ENCODE peak calls at places on chromosomes 4 and X, in four cellular contexts. E is H1, R is K562, M is A549. I is an unnamed sample.

GRCh38 chr4:78904143-78904542 is 35.1 kb downstream of the PAQR3 start:
- DNase-seq in E (no peak), R (no peak), M (no peak), I (no peak)

GRCh38 chr4:10140866-10141759 is 24.5 kb upstream of the WDR1 start:
- DNase-seq in E (no peak), R (peak; percentile 50), M (no peak), I (no peak)

GRCh38 chr4:128571747-128572146 is 237.8 kb upstream of the JADE1 start:
- DNase-seq in E (no peak), R (no peak), M (peak; percentile 94), I (no peak)

GRCh38 chrX:100098660-100099375 is 311.3 kb downstream of the PCDH19 start:
- DNase-seq in E (no peak), R (no peak), M (no peak), I (no peak)

GRCh38 chr4:47465008-47465407 is 1.5 kb upstream of the COMMD8 start:
- DNase-seq in E (no peak), R (no peak), M (no peak), I (peak; percentile 33)

GRCh38 chr4:186755550-186756519 is 32.2 kb upstream of the FAT1 start:
- DNase-seq in E (no peak), R (no peak), M (peak; percentile 24), I (no peak)

GRCh38 chr4:128810871-128811570 is 1.5 kb downstream of the JADE1 start:
- DNase-seq in E (peak; percentile 98), R (peak; percentile 82), M (peak; percentile 88), I (peak; percentile 88)

GRCh38 chr4:28558871-28559270 is 1698.2 kb downstream of the STIM2 start:
- DNase-seq in E (no peak), R (no peak), M (no peak), I (no peak)

GRCh38 chr4:51894246-51894645 is 51.3 kb downstream of the DCUN1D4 start:
- DNase-seq in E (no peak), R (no peak), M (peak; percentile 33), I (no peak)

GRCh38 chr4:3331511-3332394 is 38.9 kb downstream of the RGS12 start:
- DNase-seq in E (no peak), R (no peak), M (no peak), I (no peak)

GRCh38 chr4:64405761-64406160 is 3.5 kb downstream of the TECRL start:
- DNase-seq in E (no peak), R (no peak), M (no peak), I (no peak)

GRCh38 chr4:77706717-77707116 is 101.1 kb downstream of the CXCL13 start:
- DNase-seq in E (no peak), R (no peak), M (no peak), I (no peak)

GRCh38 chr4:26985836-26986235 is 125.2 kb downstream of the STIM2 start:
- DNase-seq in E (no peak), R (no peak), M (no peak), I (peak; percentile 52)

GRCh38 chrX:114181195-114181594 is 402.7 kb upstream of the HTR2C start:
- DNase-seq in E (no peak), R (no peak), M (no peak), I (no peak)

GRCh38 chr4:147407261-147408045 is 73.4 kb upstream of the EDNRA start:
- DNase-seq in E (peak; percentile 25), R (no peak), M (peak; percentile 7), I (peak; percentile 16)

GRCh38 chrX:40564447-40564846 is 16.3 kb upstream of the ATP6AP2 start:
- DNase-seq in E (no peak), R (no peak), M (no peak), I (no peak)
- TF ChIP-seq MAX in E (no peak), R (no peak), M (no peak), I (no peak)

DNA sequence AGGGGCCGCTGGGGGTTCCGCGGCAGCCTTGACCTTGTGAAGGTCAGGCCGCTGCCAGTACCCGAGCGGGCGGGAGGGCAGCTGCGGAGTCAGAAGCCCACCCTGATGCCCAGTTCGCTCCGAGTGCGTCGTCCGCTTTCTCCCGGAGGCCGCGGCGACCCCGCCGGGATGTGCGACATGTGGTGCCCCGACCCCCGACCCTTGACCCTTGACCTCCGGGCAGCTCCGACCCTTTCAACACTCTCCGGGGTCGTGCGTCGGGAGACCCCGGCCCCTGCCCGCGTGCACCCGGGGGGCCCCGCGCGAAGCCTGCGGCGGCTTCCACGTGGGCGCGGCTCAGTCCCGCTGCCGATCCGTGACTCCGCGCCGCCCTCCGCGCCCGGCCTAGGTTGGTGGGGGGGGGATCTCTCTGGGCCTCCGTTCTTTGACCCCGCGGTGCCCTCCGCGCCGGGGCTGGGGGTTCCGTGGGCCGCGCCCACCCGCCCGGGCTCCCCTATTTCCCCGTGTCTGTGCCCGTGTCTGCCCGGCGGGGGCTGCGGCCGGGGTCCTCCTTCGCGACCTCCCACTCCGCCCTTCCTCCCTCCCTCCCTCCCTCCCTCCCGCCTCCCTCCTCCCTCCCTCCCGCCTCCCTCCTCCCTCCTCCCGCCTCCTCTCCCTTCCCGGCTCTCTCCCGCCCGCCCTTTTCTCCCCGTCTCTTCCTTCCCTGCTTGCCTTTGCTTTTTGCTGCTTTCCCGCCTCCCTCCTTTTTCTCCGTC is 640 bp upstream of the SLC25A6 start:
- DNase-seq in E (no peak), R (peak; percentile 46), M (peak; percentile 83), I (peak; percentile 66)
- TF ChIP-seq POLR2A in E (peak; percentile 88), R (no peak), M (no peak), I (peak; percentile 51)

GRCh38 chr4:142940614-142941013 is 94.5 kb upstream of the INPP4B start:
- DNase-seq in E (no peak), R (no peak), M (no peak), I (no peak)
- TF ChIP-seq MAX in E (no peak), R (no peak), M (no peak), I (no peak)

GRCh38 chr4:89836031-89836777 is 757 bp downstream of the SNCA start:
- DNase-seq in E (no peak), R (peak; percentile 26), M (no peak), I (no peak)
- TF ChIP-seq POLR2A in E (no peak), R (no peak), M (no peak), I (no peak)

GRCh38 chr4:173171098-173171497 is 2.5 kb downstream of the GALNT7 start:
- DNase-seq in E (no peak), R (peak; percentile 56), M (peak; percentile 38), I (peak; percentile 61)
- TF ChIP-seq MAX in E (no peak), R (no peak), M (no peak), I (no peak)

GRCh38 chrX:49100704-49101628 is 21.3 kb upstream of the WDR45 start:
- DNase-seq in E (peak; percentile 78), R (peak; percentile 99), M (peak; percentile 97), I (peak; percentile 97)
- TF ChIP-seq POLR2A in E (no peak), R (peak; percentile 89), M (peak; percentile 84), I (peak; percentile 87)

GRCh38 chr4:118964891-118965411 is 76.3 kb downstream of the SYNPO2 start:
- DNase-seq in E (no peak), R (no peak), M (no peak), I (no peak)
- TF ChIP-seq MAX in E (no peak), R (no peak), M (no peak), I (no peak)

DNA sequence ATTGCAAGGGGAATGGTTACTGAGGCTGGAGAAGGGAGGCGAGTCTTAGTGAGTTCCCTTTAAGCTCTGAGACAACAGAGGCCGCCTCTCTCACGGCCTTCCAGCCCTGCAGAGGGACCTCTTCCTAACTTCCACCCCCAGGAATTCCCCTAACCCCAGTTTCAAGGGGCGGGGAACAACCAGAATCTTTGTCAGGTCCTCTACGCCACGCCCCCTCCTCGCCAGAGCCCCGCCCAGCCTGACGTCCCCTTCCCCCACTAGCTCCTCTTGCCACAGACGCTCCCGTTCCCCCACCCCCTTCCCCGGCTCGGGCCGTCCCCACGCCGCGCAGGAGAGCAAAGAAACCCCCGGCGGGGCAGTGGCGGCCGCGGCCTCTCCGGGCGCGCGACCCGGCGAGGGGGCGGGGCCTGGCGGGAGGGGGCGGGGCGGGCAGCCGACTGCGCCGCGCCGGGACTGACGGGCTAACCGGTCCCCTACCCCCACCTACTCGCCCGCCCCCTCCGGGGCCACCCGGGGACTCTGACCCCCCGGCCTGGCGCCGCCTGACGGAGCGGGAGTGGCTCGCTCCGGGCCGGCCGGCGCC is 12.2 kb upstream of the TMEM156 start:
- DNase-seq in E (peak; percentile 84), R (peak; percentile 93), M (peak; percentile 95), I (peak; percentile 96)
- TF ChIP-seq POLR2A in E (peak; percentile 78), R (peak; percentile 49), M (no peak), I (no peak)

GRCh38 chrX:106397788-106398538 is 213.8 kb upstream of the RADX start:
- DNase-seq in E (no peak), R (no peak), M (no peak), I (peak; percentile 14)
- TF ChIP-seq MAX in E (no peak), R (no peak), M (no peak), I (no peak)